ENCODE peak calls at places on chromosomes 5 and 9, in eight cellular contexts. U is naive thymus-derived CD4-positive, alpha-beta T cell; R is LHCN-M2; N is H7; G is T-helper 17 cell; J is iPS-NIHi11; A is foreskin fibroblast; D is AG20443. W is an unnamed sample.

GRCh38 chr9:76969716-76970115 is 49.7 kb upstream of the FOXB2 start:
- DNase-seq in U (no peak), J (no peak), R (no peak), D (no peak), N (no peak), A (no peak), G (no peak), W (no peak)

GRCh38 chr5:142697846-142698245 is 12.0 kb upstream of the FGF1 start:
- DNase-seq in U (no peak), R (peak; percentile 74), G (no peak), A (peak; percentile 56), J (no peak), D (peak; percentile 44), N (no peak), W (peak; percentile 55)

GRCh38 chr5:150295172-150295611 is 5.6 kb upstream of the CAMK2A start:
- DNase-seq in J (no peak), G (no peak), U (no peak), N (no peak), A (peak; percentile 61), D (peak; percentile 70), R (peak; percentile 53), W (peak; percentile 76)

GRCh38 chr5:56812110-56812509 is 3.2 kb upstream of the MAP3K1 start:
- DNase-seq in U (no peak), R (peak; percentile 5), A (no peak), D (no peak), J (no peak), N (no peak), G (no peak), W (no peak)

GRCh38 chr5:465591-466403 is 22.8 kb downstream of the EXOC3 start:
- DNase-seq in R (no peak), A (no peak), J (no peak), D (no peak), U (no peak), N (no peak), G (no peak), W (no peak)

GRCh38 chr5:111134080-111134479 is 41.9 kb downstream of the WDR36 start:
- DNase-seq in D (peak; percentile 30), G (no peak), R (peak; percentile 45), J (no peak), A (peak; percentile 75), N (no peak), U (no peak), W (no peak)

GRCh38 chr9:93112116-93112863 is 16.3 kb downstream of the CARD19 start:
- DNase-seq in U (no peak), D (no peak), N (peak; percentile 52), J (peak; percentile 10), A (no peak), G (no peak), R (no peak), W (no peak)

GRCh38 chr5:14250094-14250777 is 107.1 kb downstream of the TRIO start:
- DNase-seq in A (peak; percentile 67), R (peak; percentile 48), G (no peak), D (peak; percentile 84), N (peak; percentile 64), U (no peak), J (peak; percentile 60), W (no peak)

GRCh38 chr9:131724678-131725077 is 15.2 kb downstream of the RAPGEF1 start:
- DNase-seq in A (no peak), G (no peak), D (no peak), U (no peak), R (no peak), J (no peak), N (no peak), W (no peak)

GRCh38 chr9:89044881-89045280 is 53.6 kb downstream of the S1PR3 start:
- DNase-seq in N (no peak), R (no peak), A (no peak), U (no peak), D (no peak), G (no peak), J (no peak), W (no peak)

GRCh38 chr5:58085800-58086199 is 374.1 kb downstream of the PLK2 start:
- DNase-seq in R (peak; percentile 49), D (no peak), G (no peak), N (no peak), U (no peak), A (no peak), J (no peak), W (no peak)

GRCh38 chr5:120463991-120464626 is at the start of gene PRR16:
- DNase-seq in N (peak; percentile 86), A (peak; percentile 78), U (no peak), G (no peak), D (peak; percentile 95), R (peak; percentile 78), J (peak; percentile 85), W (peak; percentile 77)

GRCh38 chr9:127370651-127371648 is 26.0 kb upstream of the SLC2A8 start:
- DNase-seq in J (no peak), U (no peak), A (no peak), N (no peak), R (no peak), G (no peak), D (no peak), W (no peak)

GRCh38 chr9:71746023-71746752 is 22.1 kb downstream of the CEMIP2 start:
- DNase-seq in R (peak; percentile 70), U (no peak), J (no peak), A (no peak), G (no peak), N (no peak), D (no peak), W (no peak)

GRCh38 chr9:83284766-83285165 is 221.8 kb upstream of the RASEF start:
- DNase-seq in R (no peak), A (no peak), J (no peak), U (no peak), N (no peak), G (no peak), D (no peak), W (no peak)

W was measured in hepatic stellate cell.